ENCODE peak calls at places on chromosomes 2 and 18, in seven cellular contexts. E is pancreas, Y is heart left ventricle, Q is mucosa of descending colon, L is upper lobe of right lung, S is iPS DF 6.9, U is stomach. D is an unnamed sample. For H3K4me1, the result is how much of the 10 kb centered on the place peaks cover.

GRCh38 chr2:169507698-169508097 is 1.8 kb upstream of the KLHL41 start:
- DNase-seq in Q (no peak), E (no peak), S (no peak), Y (no peak), L (no peak), U (no peak), D (no peak)

GRCh38 chr2:129237966-129238725 is 741.3 kb upstream of the RAB6C start:
- DNase-seq in Q (no peak), E (no peak), S (no peak), U (no peak), Y (no peak), L (no peak), D (no peak)

GRCh38 chr2:213288913-213289700 is 4.8 kb downstream of the SPAG16 start:
- DNase-seq in Y (no peak), Q (no peak), L (no peak), S (no peak), U (peak), E (no peak), D (no peak)

GRCh38 chr2:30777662-30778505 is 29.4 kb downstream of the CAPN13 start:
- DNase-seq in Y (no peak), S (no peak), Q (no peak), L (no peak), E (no peak), U (peak), D (no peak)

GRCh38 chr2:239803102-239803763 is 221.9 kb downstream of the NDUFA10 start:
- DNase-seq in U (peak), S (no peak), Q (no peak), L (peak), Y (peak), E (no peak), D (no peak)

GRCh38 chr18:45657357-45658335 is 42.4 kb downstream of the SLC14A2 start:
- DNase-seq in E (no peak), Q (no peak), L (no peak), Y (no peak), S (no peak), U (no peak), D (no peak)

GRCh38 chr2:105294844-105295481 is 34.6 kb downstream of the TGFBRAP1 start:
- DNase-seq in S (peak), E (peak), U (peak), Q (no peak), L (no peak), Y (peak), D (peak)

GRCh38 chr2:179332903-179333302 is 68.3 kb upstream of the SESTD1 start:
- DNase-seq in Q (no peak), S (no peak), U (no peak), Y (no peak), E (no peak), L (no peak), D (no peak)

GRCh38 chr18:74522635-74523548 is 11.4 kb upstream of the CNDP1 start:
- DNase-seq in Q (peak), Y (no peak), L (peak), S (no peak), U (peak), E (no peak), D (no peak)

GRCh38 chr2:112840068-112840445 is 3.5 kb upstream of the IL1B start:
- DNase-seq in Q (no peak), Y (no peak), L (no peak), E (no peak), U (no peak), S (no peak), D (no peak)
- H3K4me1 ChIP-seq in Q (under half), Y (under half), L (under half), E (under half), U (under half), S (under half), D (under half)

DNA sequence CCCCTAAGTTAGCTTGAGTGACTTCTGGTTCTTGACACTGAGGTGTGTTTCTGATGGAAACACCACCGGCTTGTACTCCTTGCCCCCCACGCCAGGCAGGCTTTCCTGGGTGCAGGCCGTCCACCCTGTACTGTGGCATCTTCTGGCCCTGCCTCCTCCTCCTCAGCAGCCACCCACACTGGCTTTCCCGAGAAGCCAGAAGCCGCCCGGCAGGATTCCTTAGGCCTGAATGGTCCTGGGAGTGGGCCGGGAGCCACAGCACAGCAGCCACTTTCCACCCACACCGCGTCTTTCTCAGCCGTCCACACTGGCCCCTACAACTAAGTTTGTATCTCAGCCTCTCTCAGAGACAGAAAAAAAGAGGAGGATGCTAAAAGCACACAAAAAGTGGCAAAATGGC is 2.1 kb upstream of the HSBP1L1 start:
- DNase-seq in Y (no peak), E (peak), S (no peak), U (no peak), Q (no peak), L (peak), D (no peak)
- H3K4me1 ChIP-seq in Y (under half), E (under half), S (under half), U (under half), Q (under half), L (under half), D (under half)

DNA sequence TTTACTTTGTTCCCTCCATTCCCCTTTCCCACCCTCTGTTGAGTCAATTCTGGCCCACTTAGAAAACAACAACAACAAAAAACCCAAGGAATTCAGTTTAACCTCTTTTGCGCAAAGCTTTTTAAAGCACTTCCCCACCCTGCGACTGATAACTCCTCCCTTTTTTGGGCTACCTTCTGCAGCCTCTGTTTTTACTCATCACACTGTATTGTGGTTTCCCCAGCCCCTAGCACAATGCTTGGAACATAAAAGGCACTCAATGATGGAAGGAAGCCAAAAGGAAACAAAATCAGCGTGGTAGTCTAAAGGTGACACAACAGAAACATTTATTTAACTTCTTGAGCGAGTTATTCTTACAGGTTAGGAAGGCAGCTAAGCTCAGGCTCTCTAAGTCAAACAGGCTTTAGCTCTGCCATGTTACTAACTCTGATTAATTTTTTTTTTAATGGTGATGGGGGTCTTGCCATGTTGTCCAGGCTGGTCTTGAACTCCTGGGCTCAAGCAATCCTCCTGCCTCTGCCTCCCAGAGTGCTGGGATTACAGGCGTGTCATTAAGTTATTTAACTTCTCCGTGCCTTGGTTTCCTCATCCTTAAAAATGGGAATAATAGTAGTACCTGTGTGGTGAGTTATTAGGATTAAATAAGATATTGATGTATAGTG is 1.3 kb downstream of the CEP68 start:
- DNase-seq in U (no peak), Y (no peak), S (no peak), Q (no peak), L (no peak), E (no peak), D (no peak)
- H3K4me1 ChIP-seq in U (half or more), Y (under half), S (under half), Q (under half), L (under half), E (under half), D (under half)

DNA sequence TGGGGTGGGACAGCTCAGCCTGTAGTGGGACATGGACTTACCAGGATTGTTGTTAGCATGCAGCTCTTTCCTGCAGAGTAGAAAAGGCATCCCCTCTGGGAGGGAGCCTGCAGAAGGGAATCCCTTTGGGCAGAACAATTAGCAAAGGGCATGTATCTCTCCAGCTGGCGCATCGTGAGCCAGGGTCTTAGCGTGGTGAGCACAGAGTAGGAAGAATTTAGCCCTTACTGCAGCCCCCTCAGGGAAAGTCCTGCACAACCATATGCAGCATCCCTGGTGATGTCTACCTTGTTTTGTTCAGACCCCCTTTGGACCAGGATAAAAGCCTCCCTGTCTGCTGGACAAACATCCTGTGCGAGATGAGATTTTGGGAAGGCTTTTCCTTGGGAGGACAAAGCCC is 292.1 kb downstream of the SLC4A3 start:
- DNase-seq in L (no peak), S (no peak), E (no peak), Q (no peak), U (no peak), Y (no peak), D (no peak)
- H3K4me1 ChIP-seq in L (under half), S (under half), E (under half), Q (under half), U (under half), Y (under half), D (under half)

GRCh38 chr2:172437419-172438063 is 10.2 kb downstream of the ITGA6 start:
- DNase-seq in U (no peak), Q (no peak), L (no peak), E (no peak), Y (no peak), S (no peak), D (no peak)
- H3K4me1 ChIP-seq in U (half or more), Q (half or more), L (half or more), E (under half), Y (under half), S (under half), D (under half)

GRCh38 chr18:5061785-5062184 is 135.3 kb downstream of the AKAIN1 start:
- DNase-seq in Y (no peak), Q (no peak), E (no peak), U (no peak), L (no peak), S (no peak), D (no peak)

GRCh38 chr18:5060543-5060942 is 136.5 kb downstream of the AKAIN1 start:
- DNase-seq in Q (no peak), E (no peak), L (no peak), S (no peak), U (no peak), Y (no peak), D (no peak)

GRCh38 chr18:5068856-5069255 is 128.2 kb downstream of the AKAIN1 start:
- DNase-seq in U (no peak), L (no peak), S (no peak), E (no peak), Y (no peak), Q (no peak), D (no peak)

GRCh38 chr18:5064846-5065245 is 132.2 kb downstream of the AKAIN1 start:
- DNase-seq in L (no peak), U (no peak), Q (no peak), S (no peak), Y (no peak), E (no peak), D (no peak)

DNA sequence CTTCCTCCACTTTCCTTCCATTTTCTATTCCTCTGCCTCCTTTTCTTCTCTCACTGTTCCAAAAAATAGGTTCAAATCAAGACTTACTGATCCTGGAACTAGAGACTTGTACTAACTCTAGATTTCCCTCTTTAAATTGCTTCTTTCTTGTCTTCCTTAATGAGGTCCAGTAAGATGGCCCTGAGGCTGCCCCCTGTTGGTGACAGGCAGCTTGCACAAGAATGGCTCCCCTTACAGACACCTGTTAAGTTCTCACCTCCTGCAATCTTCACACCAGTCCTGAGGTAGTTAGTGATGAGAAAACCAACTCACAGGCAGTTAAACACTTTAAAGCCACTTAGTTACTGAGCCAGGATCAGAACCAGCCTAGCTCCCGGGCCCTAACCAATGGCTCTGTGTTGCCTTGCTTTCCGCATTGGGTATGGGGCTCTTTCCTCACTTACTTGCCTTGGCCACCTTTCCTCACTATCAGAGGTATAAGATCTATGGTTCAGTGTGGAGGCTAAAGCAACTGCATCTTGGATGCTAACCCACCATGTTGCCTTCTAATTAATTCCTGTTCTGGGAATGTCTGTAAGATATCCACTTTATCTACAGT is 130.6 kb downstream of the AKAIN1 start:
- DNase-seq in L (no peak), S (peak), U (no peak), Y (no peak), Q (peak), E (no peak), D (no peak)
- H3K4me1 ChIP-seq in L (under half), S (under half), U (under half), Y (under half), Q (under half), E (under half), D (under half)

D was measured in prostate gland.